ENCODE peak calls at places on chromosomes 13 and 19, in five cellular contexts. K is neuronal stem cell, O is H9, C is H1, X is mesenchymal stem cell. S is an unnamed sample.

GRCh38 chr13:91247768-91248167 is 99.7 kb upstream of the MIR17HG start:
- DNase-seq in K (peak), O (no peak), C (no peak), X (peak), S (peak)

GRCh38 chr19:40006273-40006691 is 9.4 kb downstream of the ZNF546 start:
- DNase-seq in K (no peak), O (no peak), C (no peak), X (peak), S (no peak)

GRCh38 chr13:21071015-21071414 is 9.6 kb upstream of the LATS2 start:
- DNase-seq in K (no peak), O (no peak), C (no peak), X (no peak), S (no peak)

GRCh38 chr19:49422407-49423277 is 599 bp downstream of the PTH2 start:
- DNase-seq in K (peak), O (peak), C (no peak), X (peak), S (no peak)

GRCh38 chr13:45464141-45464686 is 525 bp upstream of the COG3 start:
- DNase-seq in K (no peak), O (no peak), C (no peak), X (no peak), S (no peak)

GRCh38 chr13:98541211-98541610 is 35.7 kb downstream of the STK24 start:
- DNase-seq in K (no peak), O (no peak), C (no peak), X (no peak), S (peak)

GRCh38 chr13:28792992-28793391 is 27.1 kb upstream of the MTUS2 start:
- DNase-seq in K (no peak), O (no peak), C (no peak), X (peak), S (no peak)

GRCh38 chr13:110443633-110444225 is 117.8 kb downstream of the RAB20 start:
- DNase-seq in K (no peak), O (no peak), C (no peak), X (peak), S (no peak)

GRCh38 chr13:26716984-26717383 is 43.6 kb downstream of the GPR12 start:
- DNase-seq in K (no peak), O (no peak), C (no peak), X (no peak), S (no peak)

GRCh38 chr19:13920940-13921744 is 15.1 kb downstream of the CC2D1A start:
- DNase-seq in K (no peak), O (peak), C (no peak), X (peak), S (peak)

GRCh38 chr13:61695147-61695546 is 279.5 kb upstream of the PCDH20 start:
- DNase-seq in K (no peak), O (no peak), C (no peak), X (peak), S (no peak)

GRCh38 chr13:97333983-97334382 is 100.0 kb upstream of the RAP2A start:
- DNase-seq in K (no peak), O (no peak), C (no peak), X (no peak), S (no peak)

GRCh38 chr19:49343127-49343526 is 7.9 kb downstream of the CD37 start:
- DNase-seq in K (no peak), O (no peak), C (no peak), X (no peak), S (no peak)

GRCh38 chr19:54186934-54187381 is 2.4 kb downstream of the MBOAT7 start:
- DNase-seq in K (no peak), O (peak), C (no peak), X (no peak), S (no peak)

GRCh38 chr13:29077051-29077813 is 257.1 kb downstream of the MTUS2 start:
- DNase-seq in K (no peak), O (no peak), C (no peak), X (no peak), S (no peak)

GRCh38 chr19:31312004-31312403 is 37.2 kb downstream of the TSHZ3 start:
- DNase-seq in K (no peak), O (no peak), C (no peak), X (peak), S (no peak)

GRCh38 chr19:48595171-48595570 is 11.4 kb upstream of the SPACA4 start:
- DNase-seq in K (no peak), O (no peak), C (no peak), X (no peak), S (no peak)

GRCh38 chr19:48568345-48568886 is 16.4 kb downstream of the SULT2B1 start:
- DNase-seq in K (no peak), O (peak), C (no peak), X (peak), S (peak)

GRCh38 chr13:114235697-114236096 is 1.0 kb downstream of the CDC16 start:
- DNase-seq in K (no peak), O (no peak), C (no peak), X (peak), S (no peak)
- H3K9ac ChIP-seq in K (no peak), O (peak), C (no peak), X (peak), S (no peak)

GRCh38 chr13:105220063-105220462 is 1315.4 kb downstream of the EFNB2 start:
- DNase-seq in K (no peak), O (no peak), C (no peak), X (no peak), S (no peak)

GRCh38 chr13:105220886-105221285 is 1314.6 kb downstream of the EFNB2 start:
- DNase-seq in K (no peak), O (no peak), C (no peak), X (no peak), S (no peak)

GRCh38 chr13:105219636-105220035 is 1315.8 kb downstream of the EFNB2 start:
- DNase-seq in K (no peak), O (no peak), C (no peak), X (no peak), S (peak)
- H2BK5ac ChIP-seq in K (no peak), O (no peak), C (no peak), X (no peak), S (no peak)

GRCh38 chr19:1032264-1032867 is 6.0 kb downstream of the CNN2 start:
- DNase-seq in K (no peak), O (no peak), C (no peak), X (no peak), S (no peak)
- H2BK12ac ChIP-seq in K (no peak), O (no peak), C (no peak), X (no peak), S (no peak)

GRCh38 chr19:17266026-17266425 is 1.2 kb upstream of the BABAM1 start:
- DNase-seq in K (no peak), O (no peak), C (no peak), X (no peak), S (peak)
- H3K9ac ChIP-seq in K (no peak), O (no peak), C (no peak), X (no peak), S (no peak)

GRCh38 chr13:59480857-59481256 is 682.9 kb downstream of the DIAPH3 start:
- DNase-seq in K (no peak), O (no peak), C (no peak), X (no peak), S (no peak)

GRCh38 chr13:59479629-59480028 is 684.1 kb downstream of the DIAPH3 start:
- DNase-seq in K (no peak), O (peak), C (peak), X (no peak), S (no peak)

GRCh38 chr13:59480398-59480797 is 683.3 kb downstream of the DIAPH3 start:
- DNase-seq in K (no peak), O (no peak), C (no peak), X (no peak), S (no peak)

GRCh38 chr13:59477011-59477410 is 686.7 kb downstream of the DIAPH3 start:
- DNase-seq in K (no peak), O (no peak), C (no peak), X (no peak), S (no peak)

GRCh38 chr13:59478908-59479307 is 684.8 kb downstream of the DIAPH3 start:
- DNase-seq in K (peak), O (no peak), C (no peak), X (no peak), S (no peak)
- H2BK5ac ChIP-seq in K (no peak), O (no peak), C (peak), X (no peak), S (no peak)

GRCh38 chr19:36851898-36852297 is 1.2 kb downstream of the ZNF345 start:
- DNase-seq in K (no peak), O (no peak), C (no peak), X (no peak), S (no peak)
- H2BK12ac ChIP-seq in K (no peak), O (no peak), C (no peak), X (no peak), S (no peak)

GRCh38 chr19:55503447-55504251 is 15.4 kb downstream of the SSC5D start:
- DNase-seq in K (peak), O (peak), C (peak), X (peak), S (peak)
- H3K9ac ChIP-seq in K (no peak), O (no peak), C (no peak), X (peak), S (no peak)

GRCh38 chr19:34263745-34264237 is 9.4 kb downstream of the GARRE1 start:
- DNase-seq in K (no peak), O (no peak), C (no peak), X (no peak), S (no peak)

GRCh38 chr19:34261335-34262109 is 7.2 kb downstream of the GARRE1 start:
- DNase-seq in K (no peak), O (no peak), C (no peak), X (no peak), S (peak)

GRCh38 chr19:34257559-34257924 is 3.2 kb downstream of the GARRE1 start:
- DNase-seq in K (no peak), O (no peak), C (no peak), X (no peak), S (no peak)

GRCh38 chr19:34259367-34259865 is 5.1 kb downstream of the GARRE1 start:
- DNase-seq in K (no peak), O (no peak), C (no peak), X (no peak), S (no peak)

DNA sequence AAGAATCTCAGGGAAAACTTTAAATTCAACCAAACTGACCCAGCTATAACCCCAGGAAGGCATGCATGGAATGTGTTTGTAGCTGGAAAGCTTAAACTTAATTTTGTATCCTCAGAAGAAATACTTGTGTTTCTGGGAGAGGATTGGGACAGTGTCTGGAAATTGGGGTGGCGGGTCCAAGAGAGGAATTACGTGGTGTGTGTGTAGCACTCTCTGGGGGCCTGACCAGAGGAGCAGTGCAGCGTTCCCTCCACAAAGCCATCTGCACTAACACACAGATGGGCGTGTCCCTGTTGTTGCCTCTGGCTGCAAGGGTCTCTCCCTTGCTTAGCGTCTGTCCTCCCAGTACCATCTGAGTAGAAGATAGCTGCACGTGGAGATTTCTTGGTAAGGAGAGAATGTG is 6.4 kb downstream of the GARRE1 start:
- DNase-seq in K (no peak), O (peak), C (no peak), X (no peak), S (no peak)
- H2BK5ac ChIP-seq in K (no peak), O (no peak), C (peak), X (no peak), S (no peak)

DNA sequence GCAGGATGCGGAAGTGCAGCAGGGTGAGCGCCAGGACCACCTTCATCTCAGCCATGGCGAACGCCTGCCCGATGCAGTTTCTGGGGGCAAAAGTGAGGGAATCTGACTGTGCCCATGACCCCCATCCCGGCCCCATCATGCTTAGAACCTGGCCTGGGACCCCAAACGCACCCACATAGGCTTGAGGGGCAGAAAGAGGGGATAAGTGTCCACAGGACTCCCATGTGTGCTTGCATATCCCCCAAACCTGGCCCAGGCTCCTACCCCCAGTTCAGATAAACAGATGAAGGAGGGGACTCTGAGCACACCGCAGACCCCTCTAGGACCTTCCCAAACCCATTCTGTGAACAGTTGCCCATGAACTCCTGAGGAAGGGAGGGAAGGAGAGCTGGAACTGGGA is 16.0 kb upstream of the CYP4F2 start:
- DNase-seq in K (no peak), O (no peak), C (no peak), X (no peak), S (no peak)
- H2BK12ac ChIP-seq in K (no peak), O (no peak), C (no peak), X (no peak), S (no peak)

GRCh38 chr19:41928221-41928683 is at the start of gene ERFL:
- DNase-seq in K (no peak), O (no peak), C (no peak), X (no peak), S (no peak)

GRCh38 chr19:41928754-41929535 is 696 bp upstream of the ERFL start:
- DNase-seq in K (no peak), O (no peak), C (no peak), X (no peak), S (no peak)

GRCh38 chr19:41930926-41931592 is 2.8 kb upstream of the ERFL start:
- DNase-seq in K (no peak), O (peak), C (peak), X (no peak), S (no peak)

GRCh38 chr19:41930322-41930722 is 2.1 kb upstream of the ERFL start:
- DNase-seq in K (no peak), O (no peak), C (no peak), X (no peak), S (no peak)

GRCh38 chr19:41929536-41930071 is 1.4 kb upstream of the ERFL start:
- DNase-seq in K (no peak), O (no peak), C (no peak), X (no peak), S (no peak)
- H3K9ac ChIP-seq in K (no peak), O (no peak), C (no peak), X (no peak), S (no peak)